ENCODE peak calls at places on chromosomes 5 and 9, in six cellular contexts. One of them, this sample, is unnamed.

GRCh38 chr9:132214027-132214622 is 52.3 kb downstream of the NTNG2 start:
- DNase-seq in OCI-M1: no peak
- DNase-seq in astrocyte: peak
- DNase-seq in NCI-H1092 treated with DMSO at 0.1 percent for 48 hours: peak
- DNase-seq in AML-193: no peak
- DNase-seq in NCI-H1105 treated with DMSO at 0.1 percent for 48 hours: peak
- DNase-seq in this sample: peak

GRCh38 chr9:121707477-121708424 is 56.3 kb downstream of the DAB2IP start:
- DNase-seq in OCI-M1: no peak
- DNase-seq in NCI-H1092 treated with DMSO at 0.1 percent for 48 hours: no peak
- DNase-seq in astrocyte: no peak
- DNase-seq in AML-193: no peak
- DNase-seq in NCI-H1105 treated with DMSO at 0.1 percent for 48 hours: no peak
- DNase-seq in this sample: no peak

GRCh38 chr9:35114921-35115341 is 731 bp downstream of the ATOSB start:
- DNase-seq in NCI-H1092 treated with DMSO at 0.1 percent for 48 hours: no peak
- DNase-seq in astrocyte: peak
- DNase-seq in NCI-H1105 treated with DMSO at 0.1 percent for 48 hours: no peak
- DNase-seq in AML-193: peak
- DNase-seq in OCI-M1: peak
- DNase-seq in this sample: no peak

GRCh38 chr5:14669975-14670374 is 5.5 kb downstream of the OTULIN start:
- DNase-seq in NCI-H1105 treated with DMSO at 0.1 percent for 48 hours: no peak
- DNase-seq in astrocyte: peak
- DNase-seq in NCI-H1092 treated with DMSO at 0.1 percent for 48 hours: no peak
- DNase-seq in AML-193: no peak
- DNase-seq in OCI-M1: no peak
- DNase-seq in this sample: no peak

GRCh38 chr5:138469540-138470321 is 4.5 kb downstream of the EGR1 start:
- DNase-seq in OCI-M1: peak
- DNase-seq in AML-193: no peak
- DNase-seq in NCI-H1105 treated with DMSO at 0.1 percent for 48 hours: no peak
- DNase-seq in NCI-H1092 treated with DMSO at 0.1 percent for 48 hours: no peak
- DNase-seq in astrocyte: peak
- DNase-seq in this sample: no peak

GRCh38 chr9:125405938-125406811 is 144.5 kb downstream of the GAPVD1 start:
- DNase-seq in NCI-H1092 treated with DMSO at 0.1 percent for 48 hours: no peak
- DNase-seq in NCI-H1105 treated with DMSO at 0.1 percent for 48 hours: no peak
- DNase-seq in AML-193: no peak
- DNase-seq in OCI-M1: peak
- DNase-seq in astrocyte: no peak
- DNase-seq in this sample: no peak

GRCh38 chr9:81737871-81738507 is 48.6 kb upstream of the TLE1 start:
- DNase-seq in OCI-M1: peak
- DNase-seq in NCI-H1105 treated with DMSO at 0.1 percent for 48 hours: no peak
- DNase-seq in AML-193: no peak
- DNase-seq in astrocyte: peak
- DNase-seq in NCI-H1092 treated with DMSO at 0.1 percent for 48 hours: no peak
- DNase-seq in this sample: no peak

GRCh38 chr5:137174206-137174605 is 324.9 kb downstream of the SPOCK1 start:
- DNase-seq in AML-193: no peak
- DNase-seq in NCI-H1105 treated with DMSO at 0.1 percent for 48 hours: no peak
- DNase-seq in astrocyte: no peak
- DNase-seq in NCI-H1092 treated with DMSO at 0.1 percent for 48 hours: no peak
- DNase-seq in OCI-M1: no peak
- DNase-seq in this sample: no peak

GRCh38 chr9:13354733-13355132 is 75.2 kb upstream of the MPDZ start:
- DNase-seq in OCI-M1: peak
- DNase-seq in NCI-H1092 treated with DMSO at 0.1 percent for 48 hours: peak
- DNase-seq in NCI-H1105 treated with DMSO at 0.1 percent for 48 hours: peak
- DNase-seq in astrocyte: peak
- DNase-seq in AML-193: no peak
- DNase-seq in this sample: no peak

GRCh38 chr9:87233916-87234455 is 263.7 kb upstream of the DAPK1 start:
- DNase-seq in AML-193: no peak
- DNase-seq in astrocyte: no peak
- DNase-seq in OCI-M1: no peak
- DNase-seq in NCI-H1105 treated with DMSO at 0.1 percent for 48 hours: no peak
- DNase-seq in NCI-H1092 treated with DMSO at 0.1 percent for 48 hours: no peak
- DNase-seq in this sample: no peak

GRCh38 chr9:92438900-92439526 is 14.7 kb upstream of the OMD start:
- DNase-seq in OCI-M1: peak
- DNase-seq in NCI-H1105 treated with DMSO at 0.1 percent for 48 hours: peak
- DNase-seq in astrocyte: no peak
- DNase-seq in AML-193: peak
- DNase-seq in NCI-H1092 treated with DMSO at 0.1 percent for 48 hours: no peak
- DNase-seq in this sample: peak

GRCh38 chr9:4987996-4988421 is 2.9 kb downstream of the JAK2 start:
- DNase-seq in OCI-M1: peak
- DNase-seq in NCI-H1092 treated with DMSO at 0.1 percent for 48 hours: peak
- DNase-seq in astrocyte: peak
- DNase-seq in AML-193: peak
- DNase-seq in NCI-H1105 treated with DMSO at 0.1 percent for 48 hours: peak
- DNase-seq in this sample: peak

GRCh38 chr9:128713941-128714573 is 9.9 kb downstream of the ZDHHC12 start:
- DNase-seq in OCI-M1: no peak
- DNase-seq in NCI-H1092 treated with DMSO at 0.1 percent for 48 hours: no peak
- DNase-seq in AML-193: no peak
- DNase-seq in astrocyte: no peak
- DNase-seq in NCI-H1105 treated with DMSO at 0.1 percent for 48 hours: no peak
- DNase-seq in this sample: no peak

GRCh38 chr9:27033815-27034403 is 28.4 kb upstream of the LRRC19 start:
- DNase-seq in AML-193: peak
- DNase-seq in OCI-M1: peak
- DNase-seq in NCI-H1105 treated with DMSO at 0.1 percent for 48 hours: peak
- DNase-seq in astrocyte: peak
- DNase-seq in NCI-H1092 treated with DMSO at 0.1 percent for 48 hours: peak
- DNase-seq in this sample: peak

GRCh38 chr9:87668722-87669121 is 57.2 kb upstream of the CTSL start:
- DNase-seq in astrocyte: no peak
- DNase-seq in NCI-H1105 treated with DMSO at 0.1 percent for 48 hours: no peak
- DNase-seq in AML-193: no peak
- DNase-seq in NCI-H1092 treated with DMSO at 0.1 percent for 48 hours: no peak
- DNase-seq in OCI-M1: no peak
- DNase-seq in this sample: no peak

GRCh38 chr5:91007251-91007650 is 375.9 kb downstream of the ARRDC3 start:
- DNase-seq in astrocyte: no peak
- DNase-seq in OCI-M1: peak
- DNase-seq in AML-193: no peak
- DNase-seq in NCI-H1092 treated with DMSO at 0.1 percent for 48 hours: no peak
- DNase-seq in NCI-H1105 treated with DMSO at 0.1 percent for 48 hours: no peak
- DNase-seq in this sample: no peak

GRCh38 chr9:120398286-120398685 is 181.7 kb downstream of the CDK5RAP2 start:
- DNase-seq in AML-193: no peak
- DNase-seq in NCI-H1105 treated with DMSO at 0.1 percent for 48 hours: no peak
- DNase-seq in astrocyte: no peak
- DNase-seq in OCI-M1: no peak
- DNase-seq in NCI-H1092 treated with DMSO at 0.1 percent for 48 hours: no peak
- DNase-seq in this sample: no peak

GRCh38 chr9:117184173-117184572 is 230.7 kb downstream of the ASTN2 start:
- DNase-seq in NCI-H1105 treated with DMSO at 0.1 percent for 48 hours: no peak
- DNase-seq in astrocyte: no peak
- DNase-seq in NCI-H1092 treated with DMSO at 0.1 percent for 48 hours: no peak
- DNase-seq in AML-193: no peak
- DNase-seq in OCI-M1: peak
- DNase-seq in this sample: peak

GRCh38 chr5:8864053-8864452 is 681.8 kb downstream of the SEMA5A start:
- DNase-seq in NCI-H1092 treated with DMSO at 0.1 percent for 48 hours: no peak
- DNase-seq in OCI-M1: peak
- DNase-seq in NCI-H1105 treated with DMSO at 0.1 percent for 48 hours: no peak
- DNase-seq in AML-193: peak
- DNase-seq in astrocyte: no peak
- DNase-seq in this sample: no peak

GRCh38 chr9:113985968-113986585 is 92.0 kb downstream of the AMBP start:
- DNase-seq in NCI-H1105 treated with DMSO at 0.1 percent for 48 hours: no peak
- DNase-seq in OCI-M1: no peak
- DNase-seq in NCI-H1092 treated with DMSO at 0.1 percent for 48 hours: no peak
- DNase-seq in astrocyte: peak
- DNase-seq in AML-193: no peak
- DNase-seq in this sample: no peak

This sample was measured in COR-L47.